ENCODE peak calls at places on chromosomes 1 and 21, in eight cellular contexts. G is T-helper 1 cell; P is ureter; H is HEK293T; K is activated CD4-positive, alpha-beta T cell treated with anti-CD3 and anti-CD28 coated beads, Interleukin-2, amount 10 ng/mL, durations not matched to agents 7 days and 5 days; I is mesendoderm; E is stimulated activated CD8-positive, alpha-beta memory T cell treated with anti-CD3 and anti-CD28 coated beads, Interleukin-2, amount 100 ng/mL, for 1 hour; D is fibroblast of lung. A is an unnamed sample.

GRCh38 chr1:181592261-181592859 is 109.0 kb downstream of the CACNA1E start:
- DNase-seq in P (no peak), D (no peak), I (peak; percentile 18), G (no peak), K (no peak), H (no peak), E (no peak), A (no peak)

GRCh38 chr1:56284933-56285332 is 294.4 kb downstream of the PLPP3 start:
- DNase-seq in G (no peak), I (no peak), D (peak; percentile 27), H (no peak), E (no peak), K (no peak), P (no peak), A (no peak)

GRCh38 chr1:17276568-17276967 is 27.7 kb downstream of the PADI3 start:
- DNase-seq in P (no peak), D (no peak), K (no peak), G (no peak), E (no peak), H (no peak), I (no peak), A (peak; percentile 82)

GRCh38 chr21:44735821-44736220 is 24.4 kb upstream of the TSPEAR start:
- DNase-seq in D (no peak), H (no peak), E (no peak), P (no peak), G (no peak), K (no peak), I (no peak), A (no peak)

GRCh38 chr21:45332981-45333582 is 45.4 kb upstream of the POFUT2 start:
- DNase-seq in P (no peak), D (no peak), K (no peak), H (no peak), I (no peak), E (no peak), G (no peak), A (no peak)

GRCh38 chr1:47686731-47687617 is 249.1 kb downstream of the FOXD2 start:
- DNase-seq in E (no peak), H (peak; percentile 36), G (no peak), K (no peak), I (peak; percentile 90), D (no peak), P (peak; percentile 35), A (no peak)

GRCh38 chr1:154696460-154696859 is 88.5 kb upstream of the ADAR start:
- DNase-seq in E (no peak), I (no peak), H (no peak), D (no peak), K (no peak), P (no peak), G (no peak), A (no peak)

GRCh38 chr1:104084380-104084779 is 334.7 kb downstream of the AMY1C start:
- DNase-seq in K (no peak), P (no peak), H (no peak), I (no peak), G (no peak), E (no peak), D (no peak), A (no peak)

GRCh38 chr1:147515046-147515869 is 26.0 kb upstream of the BCL9 start:
- DNase-seq in D (peak; percentile 45), I (peak; percentile 89), K (no peak), E (no peak), G (no peak), H (peak; percentile 66), P (peak; percentile 53), A (no peak)

GRCh38 chr1:167090289-167090942 is at the start of gene GPA33:
- DNase-seq in P (no peak), H (no peak), K (peak; percentile 45), G (peak; percentile 20), I (no peak), E (no peak), D (no peak), A (no peak)

GRCh38 chr1:159652506-159652905 is 61.9 kb downstream of the CRP start:
- DNase-seq in P (no peak), I (peak; percentile 11), G (no peak), K (no peak), D (no peak), E (no peak), H (no peak), A (no peak)

GRCh38 chr21:44800103-44800502 is 1.5 kb downstream of the UBE2G2 start:
- DNase-seq in G (no peak), P (no peak), H (peak; percentile 51), K (peak; percentile 34), D (peak; percentile 61), I (peak; percentile 42), E (no peak), A (no peak)

GRCh38 chr1:114388432-114389003 is 122.5 kb downstream of the TRIM33 start:
- DNase-seq in P (no peak), E (no peak), H (no peak), I (no peak), G (no peak), K (no peak), D (no peak), A (no peak)

GRCh38 chr1:11878081-11878890 is 19.5 kb upstream of the NPPB start:
- DNase-seq in H (no peak), G (no peak), E (no peak), D (no peak), I (no peak), K (no peak), P (no peak), A (no peak)

A was measured in GF-D8.